ENCODE peak calls at places on chromosomes 11 and 22, in ten cellular contexts. One of them, this sample, is unnamed.

GRCh38 chr22:28442951-28443876 is 236.4 kb downstream of the TTC28 start:
- DNase-seq in endothelial cell of umbilical vein: peak
- DNase-seq in SK-N-MC: no peak
- DNase-seq in neural progenitor cell: peak
- DNase-seq in CD8-positive, alpha-beta memory T cell: peak
- DNase-seq in aorta: no peak
- DNase-seq in lung: peak
- DNase-seq in heart right ventricle: peak
- DNase-seq in CD4-positive, alpha-beta memory T cell: peak
- DNase-seq in mesendoderm: peak
- DNase-seq in this sample: peak

GRCh38 chr11:3037041-3037944 is 19.9 kb downstream of the CARS1 start:
- DNase-seq in endothelial cell of umbilical vein: peak
- DNase-seq in SK-N-MC: no peak
- DNase-seq in neural progenitor cell: peak
- DNase-seq in CD8-positive, alpha-beta memory T cell: no peak
- DNase-seq in aorta: peak
- DNase-seq in lung: peak
- DNase-seq in heart right ventricle: peak
- DNase-seq in CD4-positive, alpha-beta memory T cell: peak
- DNase-seq in mesendoderm: peak
- DNase-seq in this sample: peak

GRCh38 chr11:12897867-12898266 is 111.2 kb upstream of the RASSF10 start:
- DNase-seq in endothelial cell of umbilical vein: no peak
- DNase-seq in SK-N-MC: no peak
- DNase-seq in neural progenitor cell: no peak
- DNase-seq in CD8-positive, alpha-beta memory T cell: no peak
- DNase-seq in aorta: no peak
- DNase-seq in lung: no peak
- DNase-seq in heart right ventricle: no peak
- DNase-seq in CD4-positive, alpha-beta memory T cell: no peak
- DNase-seq in mesendoderm: no peak
- DNase-seq in this sample: no peak

GRCh38 chr22:48850658-48851287 is 976.9 kb downstream of the BRD1 start:
- DNase-seq in endothelial cell of umbilical vein: no peak
- DNase-seq in SK-N-MC: no peak
- DNase-seq in neural progenitor cell: no peak
- DNase-seq in CD8-positive, alpha-beta memory T cell: no peak
- DNase-seq in aorta: peak
- DNase-seq in lung: no peak
- DNase-seq in heart right ventricle: no peak
- DNase-seq in CD4-positive, alpha-beta memory T cell: no peak
- DNase-seq in mesendoderm: no peak
- DNase-seq in this sample: no peak

GRCh38 chr11:95592455-95592854 is 197.1 kb downstream of the FAM76B start:
- DNase-seq in endothelial cell of umbilical vein: no peak
- DNase-seq in SK-N-MC: no peak
- DNase-seq in neural progenitor cell: peak
- DNase-seq in CD8-positive, alpha-beta memory T cell: no peak
- DNase-seq in aorta: no peak
- DNase-seq in lung: no peak
- DNase-seq in heart right ventricle: no peak
- DNase-seq in CD4-positive, alpha-beta memory T cell: no peak
- DNase-seq in mesendoderm: peak
- DNase-seq in this sample: peak

GRCh38 chr22:25318081-25318823 is 98.8 kb downstream of the CRYBB2 start:
- DNase-seq in endothelial cell of umbilical vein: no peak
- DNase-seq in SK-N-MC: no peak
- DNase-seq in neural progenitor cell: no peak
- DNase-seq in CD8-positive, alpha-beta memory T cell: no peak
- DNase-seq in aorta: no peak
- DNase-seq in lung: no peak
- DNase-seq in heart right ventricle: no peak
- DNase-seq in CD4-positive, alpha-beta memory T cell: no peak
- DNase-seq in mesendoderm: no peak
- DNase-seq in this sample: no peak

GRCh38 chr11:107689317-107690202 is 22.3 kb downstream of the SLN start:
- DNase-seq in endothelial cell of umbilical vein: peak
- DNase-seq in SK-N-MC: peak
- DNase-seq in neural progenitor cell: peak
- DNase-seq in CD8-positive, alpha-beta memory T cell: peak
- DNase-seq in aorta: peak
- DNase-seq in lung: peak
- DNase-seq in heart right ventricle: peak
- DNase-seq in CD4-positive, alpha-beta memory T cell: peak
- DNase-seq in mesendoderm: peak
- DNase-seq in this sample: peak

GRCh38 chr11:27558401-27558800 is 51.8 kb upstream of the LIN7C start:
- DNase-seq in endothelial cell of umbilical vein: no peak
- DNase-seq in SK-N-MC: no peak
- DNase-seq in neural progenitor cell: no peak
- DNase-seq in CD8-positive, alpha-beta memory T cell: no peak
- DNase-seq in aorta: no peak
- DNase-seq in lung: no peak
- DNase-seq in heart right ventricle: no peak
- DNase-seq in CD4-positive, alpha-beta memory T cell: no peak
- DNase-seq in mesendoderm: no peak
- DNase-seq in this sample: no peak

GRCh38 chr11:66979336-66979980 is 4.4 kb downstream of the C11orf86 start:
- DNase-seq in endothelial cell of umbilical vein: no peak
- DNase-seq in SK-N-MC: no peak
- DNase-seq in neural progenitor cell: no peak
- DNase-seq in CD8-positive, alpha-beta memory T cell: no peak
- DNase-seq in aorta: no peak
- DNase-seq in lung: no peak
- DNase-seq in heart right ventricle: no peak
- DNase-seq in CD4-positive, alpha-beta memory T cell: no peak
- DNase-seq in mesendoderm: no peak
- DNase-seq in this sample: no peak

GRCh38 chr11:12893787-12894672 is 115.1 kb upstream of the RASSF10 start:
- DNase-seq in endothelial cell of umbilical vein: peak
- DNase-seq in SK-N-MC: peak
- DNase-seq in neural progenitor cell: peak
- DNase-seq in CD8-positive, alpha-beta memory T cell: peak
- DNase-seq in aorta: peak
- DNase-seq in lung: peak
- DNase-seq in heart right ventricle: peak
- DNase-seq in CD4-positive, alpha-beta memory T cell: peak
- DNase-seq in mesendoderm: peak
- DNase-seq in this sample: peak

GRCh38 chr11:18229501-18229900 is 7.1 kb downstream of the SAA4 start:
- DNase-seq in endothelial cell of umbilical vein: no peak
- DNase-seq in SK-N-MC: no peak
- DNase-seq in neural progenitor cell: no peak
- DNase-seq in CD8-positive, alpha-beta memory T cell: no peak
- DNase-seq in aorta: no peak
- DNase-seq in lung: no peak
- DNase-seq in heart right ventricle: no peak
- DNase-seq in CD4-positive, alpha-beta memory T cell: no peak
- DNase-seq in mesendoderm: no peak
- DNase-seq in this sample: no peak

DNA sequence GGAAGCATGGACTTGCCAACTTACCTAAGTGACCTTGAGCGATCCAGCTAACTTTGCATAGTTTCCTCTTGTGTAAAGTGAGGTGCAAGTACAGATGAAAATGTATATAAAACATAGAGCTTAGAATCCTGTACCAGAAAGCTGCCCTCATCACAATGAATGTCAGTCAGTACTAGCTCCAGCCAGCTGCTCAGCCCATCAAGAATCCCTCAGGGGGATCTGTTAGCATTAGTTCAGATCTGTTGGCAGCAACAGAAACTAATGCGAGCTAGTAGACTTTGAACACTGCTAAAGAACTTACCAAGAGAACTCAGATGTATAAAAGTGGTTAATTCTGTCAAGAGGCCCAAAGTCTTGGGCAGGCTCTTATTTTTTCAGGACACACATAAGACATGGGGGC is 6.3 kb upstream of the C11orf91 start:
- DNase-seq in endothelial cell of umbilical vein: no peak
- DNase-seq in SK-N-MC: no peak
- DNase-seq in neural progenitor cell: no peak
- DNase-seq in CD8-positive, alpha-beta memory T cell: no peak
- DNase-seq in aorta: no peak
- DNase-seq in lung: no peak
- DNase-seq in heart right ventricle: no peak
- DNase-seq in CD4-positive, alpha-beta memory T cell: no peak
- DNase-seq in mesendoderm: no peak
- DNase-seq in this sample: no peak
- H3K27ac ChIP-seq in endothelial cell of umbilical vein: peak
- H3K27ac ChIP-seq in SK-N-MC: no peak
- H3K27ac ChIP-seq in neural progenitor cell: no peak
- H3K27ac ChIP-seq in CD8-positive, alpha-beta memory T cell: no peak
- H3K27ac ChIP-seq in aorta: no peak
- H3K27ac ChIP-seq in lung: peak
- H3K27ac ChIP-seq in heart right ventricle: peak
- H3K27ac ChIP-seq in CD4-positive, alpha-beta memory T cell: no peak
- H3K27ac ChIP-seq in mesendoderm: no peak
- H3K27ac ChIP-seq in this sample: no peak

GRCh38 chr11:117998664-117999353 is 12.6 kb downstream of the IL10RA start:
- DNase-seq in endothelial cell of umbilical vein: no peak
- DNase-seq in SK-N-MC: no peak
- DNase-seq in neural progenitor cell: no peak
- DNase-seq in CD8-positive, alpha-beta memory T cell: no peak
- DNase-seq in aorta: no peak
- DNase-seq in lung: no peak
- DNase-seq in heart right ventricle: no peak
- DNase-seq in CD4-positive, alpha-beta memory T cell: no peak
- DNase-seq in mesendoderm: no peak
- DNase-seq in this sample: no peak
- H3K27ac ChIP-seq in endothelial cell of umbilical vein: no peak
- H3K27ac ChIP-seq in SK-N-MC: no peak
- H3K27ac ChIP-seq in neural progenitor cell: no peak
- H3K27ac ChIP-seq in CD8-positive, alpha-beta memory T cell: no peak
- H3K27ac ChIP-seq in aorta: no peak
- H3K27ac ChIP-seq in lung: no peak
- H3K27ac ChIP-seq in heart right ventricle: no peak
- H3K27ac ChIP-seq in CD4-positive, alpha-beta memory T cell: peak
- H3K27ac ChIP-seq in mesendoderm: no peak
- H3K27ac ChIP-seq in this sample: no peak

DNA sequence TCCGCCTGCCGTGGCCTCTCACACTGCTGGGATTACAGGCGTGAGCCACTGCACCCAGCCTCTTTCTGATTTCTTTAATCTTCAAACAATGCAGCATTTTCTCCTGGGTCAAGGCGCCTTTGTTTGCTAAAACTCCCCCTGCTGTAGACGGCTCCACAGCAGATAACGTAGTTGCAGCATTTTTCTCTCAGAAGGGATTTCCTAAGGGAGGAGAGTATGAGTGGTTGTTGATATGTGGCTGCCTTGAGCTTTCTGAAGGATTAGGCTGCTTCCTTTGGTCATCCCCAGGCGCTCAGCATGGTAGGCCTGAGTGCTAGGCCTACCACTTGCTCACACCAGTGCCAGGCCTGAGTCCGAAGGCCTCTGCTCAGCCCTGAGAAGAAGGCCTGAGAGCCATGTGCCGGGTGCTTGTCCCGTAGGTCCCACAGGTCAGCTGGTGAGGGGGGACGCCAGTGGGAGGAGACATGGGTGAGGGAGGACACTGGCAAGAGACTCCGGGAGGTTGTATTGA is 18.1 kb downstream of the SMARCB1 start:
- DNase-seq in endothelial cell of umbilical vein: no peak
- DNase-seq in SK-N-MC: no peak
- DNase-seq in neural progenitor cell: no peak
- DNase-seq in CD8-positive, alpha-beta memory T cell: no peak
- DNase-seq in aorta: peak
- DNase-seq in lung: no peak
- DNase-seq in heart right ventricle: no peak
- DNase-seq in CD4-positive, alpha-beta memory T cell: no peak
- DNase-seq in mesendoderm: peak
- DNase-seq in this sample: no peak
- H3K27ac ChIP-seq in endothelial cell of umbilical vein: no peak
- H3K27ac ChIP-seq in SK-N-MC: no peak
- H3K27ac ChIP-seq in neural progenitor cell: no peak
- H3K27ac ChIP-seq in CD8-positive, alpha-beta memory T cell: no peak
- H3K27ac ChIP-seq in aorta: no peak
- H3K27ac ChIP-seq in lung: no peak
- H3K27ac ChIP-seq in heart right ventricle: no peak
- H3K27ac ChIP-seq in CD4-positive, alpha-beta memory T cell: no peak
- H3K27ac ChIP-seq in mesendoderm: peak
- H3K27ac ChIP-seq in this sample: no peak

DNA sequence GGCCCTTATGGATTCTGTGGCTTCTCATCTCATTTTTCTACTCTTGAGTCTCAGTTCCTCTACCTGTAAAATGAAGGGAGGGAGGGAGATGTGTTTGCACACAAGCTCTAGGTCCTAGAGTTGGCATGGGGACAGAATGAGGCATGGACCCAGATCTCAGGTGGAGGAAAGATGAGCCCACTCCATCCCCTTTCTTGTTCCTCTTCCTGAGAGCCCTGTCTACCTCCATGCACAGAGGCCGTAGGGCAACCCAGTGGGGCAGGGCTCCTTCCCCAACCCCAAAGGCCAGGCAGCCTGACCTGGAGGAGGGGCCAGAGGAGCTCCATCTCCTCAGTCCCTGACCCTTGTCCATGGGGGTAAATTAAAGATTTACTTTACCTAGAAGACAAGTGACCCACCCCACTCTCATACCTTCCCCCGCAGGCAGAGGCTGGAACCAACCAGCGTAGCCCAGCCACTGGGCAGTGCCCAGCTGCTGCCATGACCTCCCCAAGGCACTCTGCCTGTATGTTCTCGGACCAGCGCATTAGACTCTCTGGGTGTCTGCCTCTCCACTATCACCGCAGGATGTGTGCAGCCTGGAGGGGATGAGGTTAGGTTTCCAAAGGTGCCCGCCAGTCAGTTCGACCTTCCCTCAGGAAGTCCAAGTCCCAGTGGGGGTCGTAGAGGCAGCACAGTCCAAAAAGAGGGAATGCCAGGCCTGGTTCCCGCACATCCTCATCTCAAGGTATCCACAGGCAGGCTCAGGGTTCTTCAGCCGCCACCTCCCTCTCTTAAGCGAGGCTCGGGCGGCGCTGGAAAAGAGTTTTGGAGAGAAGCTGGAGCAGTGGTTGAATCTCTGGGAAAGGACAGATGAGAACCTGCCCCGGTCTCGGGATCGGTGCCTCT is 3.0 kb downstream of the SMTN start:
- DNase-seq in endothelial cell of umbilical vein: no peak
- DNase-seq in SK-N-MC: no peak
- DNase-seq in neural progenitor cell: no peak
- DNase-seq in CD8-positive, alpha-beta memory T cell: no peak
- DNase-seq in aorta: no peak
- DNase-seq in lung: no peak
- DNase-seq in heart right ventricle: no peak
- DNase-seq in CD4-positive, alpha-beta memory T cell: no peak
- DNase-seq in mesendoderm: no peak
- DNase-seq in this sample: no peak
- H3K27ac ChIP-seq in endothelial cell of umbilical vein: peak
- H3K27ac ChIP-seq in SK-N-MC: peak
- H3K27ac ChIP-seq in neural progenitor cell: no peak
- H3K27ac ChIP-seq in CD8-positive, alpha-beta memory T cell: peak
- H3K27ac ChIP-seq in aorta: peak
- H3K27ac ChIP-seq in lung: peak
- H3K27ac ChIP-seq in heart right ventricle: peak
- H3K27ac ChIP-seq in CD4-positive, alpha-beta memory T cell: peak
- H3K27ac ChIP-seq in mesendoderm: peak
- H3K27ac ChIP-seq in this sample: peak

This sample was measured in A673.